ENCODE peak calls at places on chromosome 6, in ten cellular contexts. Q is upper lobe of right lung; B is WTC11; R is ACHN; D is effector memory CD8-positive, alpha-beta T cell; L is smooth muscle cell of the brain vasculature; Y is body of pancreas; C is HL-60; Z is amniotic stem cell; W is psoas muscle. P is an unnamed sample.

GRCh38 chr6:56864171-56864616 is 90.7 kb upstream of the BEND6 start:
- DNase-seq in Q (no peak), D (no peak), W (no peak), Y (no peak), L (no peak), B (no peak), Z (no peak), C (no peak), R (peak; percentile 19), P (no peak)

GRCh38 chr6:45651301-45651700 is 273.6 kb upstream of the SUPT3H start:
- DNase-seq in L (no peak), W (no peak), R (no peak), B (no peak), Q (no peak), Y (no peak), D (no peak), C (no peak), Z (no peak), P (no peak)

GRCh38 chr6:29696147-29697129 is 15.5 kb upstream of the ZFP57 start:
- DNase-seq in Y (no peak), L (no peak), D (no peak), C (no peak), Z (no peak), W (no peak), Q (no peak), R (peak; percentile 24), B (peak; percentile 57), P (no peak)

GRCh38 chr6:169589293-169589692 is 112.5 kb downstream of the WDR27 start:
- DNase-seq in D (peak; percentile 44), W (no peak), L (no peak), B (no peak), Q (no peak), Z (no peak), Y (peak; percentile 13), C (no peak), R (peak; percentile 23), P (no peak)

GRCh38 chr6:152571863-152572394 is 65.2 kb downstream of the SYNE1 start:
- DNase-seq in R (no peak), W (no peak), Y (no peak), B (no peak), Q (no peak), Z (no peak), L (no peak), C (no peak), D (no peak), P (no peak)

GRCh38 chr6:35411066-35411465 is 41.1 kb upstream of the FANCE start:
- DNase-seq in D (no peak), Y (no peak), L (no peak), R (no peak), B (no peak), W (no peak), Q (no peak), Z (no peak), C (peak; percentile 49), P (no peak)

GRCh38 chr6:158870418-158870957 is 51.3 kb upstream of the EZR start:
- DNase-seq in Q (no peak), L (no peak), D (no peak), Z (no peak), Y (no peak), W (no peak), B (no peak), C (no peak), R (no peak), P (no peak)

GRCh38 chr6:105493776-105494175 is 90.9 kb upstream of the PREP start:
- DNase-seq in Q (no peak), B (no peak), C (no peak), Y (no peak), L (no peak), R (no peak), D (no peak), Z (no peak), W (no peak), P (no peak)